ENCODE peak calls at places on chromosomes 4 and X, in five cellular contexts. J, E, F, B and I are unnamed samples.

GRCh38 chrX:1222511-1223252 is 10.2 kb upstream of the CRLF2 start:
- DNase-seq in J (no peak), E (peak; percentile 10), F (no peak), B (no peak), I (no peak)

GRCh38 chrX:150533863-150534262 is 34.6 kb upstream of the MTM1 start:
- DNase-seq in J (no peak), E (no peak), F (no peak), B (no peak), I (no peak)

GRCh38 chr4:163587867-163588266 is 93.4 kb downstream of the TMA16 start:
- DNase-seq in J (no peak), E (no peak), F (no peak), B (no peak), I (no peak)

GRCh38 chr4:153296424-153296823 is 48.1 kb upstream of the MND1 start:
- DNase-seq in J (no peak), E (peak; percentile 40), F (no peak), B (no peak), I (no peak)

GRCh38 chr4:156972370-156972980 is 876 bp upstream of the PDGFC start:
- DNase-seq in J (no peak), E (no peak), F (no peak), B (no peak), I (peak; percentile 25)

GRCh38 chrX:155632424-155633100 is 19.8 kb upstream of the TMLHE start:
- DNase-seq in J (no peak), E (no peak), F (no peak), B (no peak), I (no peak)

GRCh38 chr4:25875281-25875745 is 12.5 kb upstream of the SEL1L3 start:
- DNase-seq in J (no peak), E (no peak), F (no peak), B (no peak), I (no peak)

GRCh38 chr4:96602661-96603060 is 762.8 kb downstream of the PDHA2 start:
- DNase-seq in J (no peak), E (no peak), F (no peak), B (no peak), I (no peak)

GRCh38 chr4:2829321-2829932 is 14.2 kb upstream of the ADD1 start:
- DNase-seq in J (no peak), E (no peak), F (no peak), B (no peak), I (no peak)

GRCh38 chr4:78222575-78223186 is 165.6 kb downstream of the FRAS1 start:
- DNase-seq in J (peak; percentile 3), E (no peak), F (peak; percentile 90), B (peak; percentile 9), I (no peak)

GRCh38 chr4:185540040-185540439 is 4.7 kb upstream of the PDLIM3 start:
- DNase-seq in J (no peak), E (no peak), F (no peak), B (no peak), I (no peak)

GRCh38 chr4:112523008-112523440 is 7.0 kb upstream of the NEUROG2 start:
- DNase-seq in J (no peak), E (peak; percentile 43), F (no peak), B (no peak), I (peak; percentile 78)

GRCh38 chr4:2637956-2638552 is 101.6 kb downstream of the FAM193A start:
- DNase-seq in J (no peak), E (no peak), F (no peak), B (no peak), I (no peak)